ENCODE peak calls at places on chromosomes 3 and 15, in seven cellular contexts. One of them, this sample, is unnamed.
A peak's percentile ranks its signal among the peaks of the same experiment; 100 is the strongest.

GRCh38 chr3:76367281-76367680 is 581.9 kb upstream of the ZNF717 start:
- DNase-seq in SJSA1: no peak
- DNase-seq in stimulated activated CD4-positive, alpha-beta T cell treated with anti-CD3 and anti-CD28 coated beads, TNF-alpha, amount 100 ng/mL, for 1 hour: no peak
- DNase-seq in breast epithelium: no peak
- DNase-seq in HTR-8/SVneo: no peak
- DNase-seq in NCI-H1105 treated with DMSO at 0.1 percent for 48 hours: no peak
- DNase-seq in cardiac fibroblast: peak; percentile 47
- DNase-seq in this sample: peak; percentile 63

GRCh38 chr3:45199837-45200648 is 26.0 kb downstream of the TMEM158 start:
- DNase-seq in stimulated activated CD4-positive, alpha-beta T cell treated with anti-CD3 and anti-CD28 coated beads, TNF-alpha, amount 100 ng/mL, for 1 hour: no peak
- DNase-seq in NCI-H1105 treated with DMSO at 0.1 percent for 48 hours: no peak
- DNase-seq in SJSA1: peak; percentile 84
- DNase-seq in cardiac fibroblast: peak; percentile 95
- DNase-seq in breast epithelium: no peak
- DNase-seq in HTR-8/SVneo: peak; percentile 92
- DNase-seq in this sample: peak; percentile 67

GRCh38 chr3:178275793-178276192 is 260.4 kb upstream of the KCNMB2 start:
- DNase-seq in stimulated activated CD4-positive, alpha-beta T cell treated with anti-CD3 and anti-CD28 coated beads, TNF-alpha, amount 100 ng/mL, for 1 hour: no peak
- DNase-seq in SJSA1: no peak
- DNase-seq in cardiac fibroblast: no peak
- DNase-seq in HTR-8/SVneo: no peak
- DNase-seq in breast epithelium: no peak
- DNase-seq in NCI-H1105 treated with DMSO at 0.1 percent for 48 hours: no peak
- DNase-seq in this sample: no peak

GRCh38 chr3:51799879-51800757 is 21.1 kb upstream of the IQCF6 start:
- DNase-seq in breast epithelium: no peak
- DNase-seq in cardiac fibroblast: peak; percentile 87
- DNase-seq in SJSA1: peak; percentile 29
- DNase-seq in HTR-8/SVneo: peak; percentile 66
- DNase-seq in NCI-H1105 treated with DMSO at 0.1 percent for 48 hours: peak; percentile 45
- DNase-seq in stimulated activated CD4-positive, alpha-beta T cell treated with anti-CD3 and anti-CD28 coated beads, TNF-alpha, amount 100 ng/mL, for 1 hour: no peak
- DNase-seq in this sample: peak; percentile 76

GRCh38 chr3:126924458-126924857 is 58.5 kb upstream of the PLXNA1 start:
- DNase-seq in NCI-H1105 treated with DMSO at 0.1 percent for 48 hours: no peak
- DNase-seq in breast epithelium: no peak
- DNase-seq in stimulated activated CD4-positive, alpha-beta T cell treated with anti-CD3 and anti-CD28 coated beads, TNF-alpha, amount 100 ng/mL, for 1 hour: no peak
- DNase-seq in HTR-8/SVneo: no peak
- DNase-seq in SJSA1: no peak
- DNase-seq in cardiac fibroblast: no peak
- DNase-seq in this sample: no peak

GRCh38 chr15:63357657-63358161 is 23.9 kb downstream of the CA12 start:
- DNase-seq in HTR-8/SVneo: no peak
- DNase-seq in SJSA1: no peak
- DNase-seq in stimulated activated CD4-positive, alpha-beta T cell treated with anti-CD3 and anti-CD28 coated beads, TNF-alpha, amount 100 ng/mL, for 1 hour: no peak
- DNase-seq in breast epithelium: no peak
- DNase-seq in cardiac fibroblast: no peak
- DNase-seq in NCI-H1105 treated with DMSO at 0.1 percent for 48 hours: no peak
- DNase-seq in this sample: no peak

GRCh38 chr3:13548696-13549512 is at the start of gene FBLN2:
- DNase-seq in stimulated activated CD4-positive, alpha-beta T cell treated with anti-CD3 and anti-CD28 coated beads, TNF-alpha, amount 100 ng/mL, for 1 hour: no peak
- DNase-seq in cardiac fibroblast: no peak
- DNase-seq in NCI-H1105 treated with DMSO at 0.1 percent for 48 hours: no peak
- DNase-seq in breast epithelium: no peak
- DNase-seq in HTR-8/SVneo: no peak
- DNase-seq in SJSA1: peak; percentile 14
- DNase-seq in this sample: peak; percentile 15

GRCh38 chr3:23981136-23981535 is 36.0 kb downstream of the NR1D2 start:
- DNase-seq in cardiac fibroblast: no peak
- DNase-seq in SJSA1: no peak
- DNase-seq in HTR-8/SVneo: no peak
- DNase-seq in NCI-H1105 treated with DMSO at 0.1 percent for 48 hours: no peak
- DNase-seq in stimulated activated CD4-positive, alpha-beta T cell treated with anti-CD3 and anti-CD28 coated beads, TNF-alpha, amount 100 ng/mL, for 1 hour: no peak
- DNase-seq in breast epithelium: no peak
- DNase-seq in this sample: no peak

GRCh38 chr3:186411994-186412393 is 50.0 kb upstream of the DGKG start:
- DNase-seq in stimulated activated CD4-positive, alpha-beta T cell treated with anti-CD3 and anti-CD28 coated beads, TNF-alpha, amount 100 ng/mL, for 1 hour: no peak
- DNase-seq in SJSA1: no peak
- DNase-seq in breast epithelium: no peak
- DNase-seq in cardiac fibroblast: peak; percentile 9
- DNase-seq in NCI-H1105 treated with DMSO at 0.1 percent for 48 hours: no peak
- DNase-seq in HTR-8/SVneo: no peak
- DNase-seq in this sample: no peak

GRCh38 chr3:47434849-47435248 is 40.9 kb downstream of the SCAP start:
- DNase-seq in SJSA1: no peak
- DNase-seq in NCI-H1105 treated with DMSO at 0.1 percent for 48 hours: no peak
- DNase-seq in stimulated activated CD4-positive, alpha-beta T cell treated with anti-CD3 and anti-CD28 coated beads, TNF-alpha, amount 100 ng/mL, for 1 hour: no peak
- DNase-seq in HTR-8/SVneo: no peak
- DNase-seq in cardiac fibroblast: no peak
- DNase-seq in breast epithelium: no peak
- DNase-seq in this sample: no peak

GRCh38 chr3:61894988-61895935 is 333.9 kb downstream of the PTPRG start:
- DNase-seq in stimulated activated CD4-positive, alpha-beta T cell treated with anti-CD3 and anti-CD28 coated beads, TNF-alpha, amount 100 ng/mL, for 1 hour: no peak
- DNase-seq in breast epithelium: no peak
- DNase-seq in cardiac fibroblast: peak; percentile 89
- DNase-seq in SJSA1: peak; percentile 19
- DNase-seq in HTR-8/SVneo: peak; percentile 62
- DNase-seq in NCI-H1105 treated with DMSO at 0.1 percent for 48 hours: peak; percentile 9
- DNase-seq in this sample: peak; percentile 87

GRCh38 chr15:96695426-96695825 is 364.9 kb downstream of the NR2F2 start:
- DNase-seq in NCI-H1105 treated with DMSO at 0.1 percent for 48 hours: no peak
- DNase-seq in SJSA1: no peak
- DNase-seq in HTR-8/SVneo: no peak
- DNase-seq in breast epithelium: no peak
- DNase-seq in stimulated activated CD4-positive, alpha-beta T cell treated with anti-CD3 and anti-CD28 coated beads, TNF-alpha, amount 100 ng/mL, for 1 hour: no peak
- DNase-seq in cardiac fibroblast: no peak
- DNase-seq in this sample: no peak

GRCh38 chr3:55690161-55690560 is 203.1 kb upstream of the WNT5A start:
- DNase-seq in breast epithelium: no peak
- DNase-seq in cardiac fibroblast: no peak
- DNase-seq in HTR-8/SVneo: no peak
- DNase-seq in NCI-H1105 treated with DMSO at 0.1 percent for 48 hours: no peak
- DNase-seq in SJSA1: no peak
- DNase-seq in stimulated activated CD4-positive, alpha-beta T cell treated with anti-CD3 and anti-CD28 coated beads, TNF-alpha, amount 100 ng/mL, for 1 hour: no peak
- DNase-seq in this sample: no peak

GRCh38 chr15:49379996-49380395 is 43.0 kb upstream of the FGF7 start:
- DNase-seq in cardiac fibroblast: no peak
- DNase-seq in HTR-8/SVneo: no peak
- DNase-seq in SJSA1: no peak
- DNase-seq in breast epithelium: no peak
- DNase-seq in stimulated activated CD4-positive, alpha-beta T cell treated with anti-CD3 and anti-CD28 coated beads, TNF-alpha, amount 100 ng/mL, for 1 hour: no peak
- DNase-seq in NCI-H1105 treated with DMSO at 0.1 percent for 48 hours: no peak
- DNase-seq in this sample: no peak

GRCh38 chr3:151276038-151277027 is 2.0 kb downstream of the P2RY14 start:
- DNase-seq in cardiac fibroblast: no peak
- DNase-seq in HTR-8/SVneo: no peak
- DNase-seq in NCI-H1105 treated with DMSO at 0.1 percent for 48 hours: no peak
- DNase-seq in SJSA1: no peak
- DNase-seq in stimulated activated CD4-positive, alpha-beta T cell treated with anti-CD3 and anti-CD28 coated beads, TNF-alpha, amount 100 ng/mL, for 1 hour: no peak
- DNase-seq in breast epithelium: no peak
- DNase-seq in this sample: no peak

GRCh38 chr3:54094926-54095325 is 27.4 kb upstream of the CACNA2D3 start:
- DNase-seq in HTR-8/SVneo: no peak
- DNase-seq in SJSA1: no peak
- DNase-seq in stimulated activated CD4-positive, alpha-beta T cell treated with anti-CD3 and anti-CD28 coated beads, TNF-alpha, amount 100 ng/mL, for 1 hour: no peak
- DNase-seq in cardiac fibroblast: peak; percentile 4
- DNase-seq in breast epithelium: no peak
- DNase-seq in NCI-H1105 treated with DMSO at 0.1 percent for 48 hours: no peak
- DNase-seq in this sample: no peak

GRCh38 chr15:95417761-95418160 is 912.7 kb upstream of the NR2F2 start:
- DNase-seq in NCI-H1105 treated with DMSO at 0.1 percent for 48 hours: no peak
- DNase-seq in HTR-8/SVneo: no peak
- DNase-seq in SJSA1: no peak
- DNase-seq in stimulated activated CD4-positive, alpha-beta T cell treated with anti-CD3 and anti-CD28 coated beads, TNF-alpha, amount 100 ng/mL, for 1 hour: no peak
- DNase-seq in cardiac fibroblast: no peak
- DNase-seq in breast epithelium: no peak
- DNase-seq in this sample: no peak

GRCh38 chr3:67790043-67790442 is 135.6 kb upstream of the SUCLG2 start:
- DNase-seq in SJSA1: peak; percentile 32
- DNase-seq in cardiac fibroblast: peak; percentile 73
- DNase-seq in breast epithelium: no peak
- DNase-seq in NCI-H1105 treated with DMSO at 0.1 percent for 48 hours: no peak
- DNase-seq in stimulated activated CD4-positive, alpha-beta T cell treated with anti-CD3 and anti-CD28 coated beads, TNF-alpha, amount 100 ng/mL, for 1 hour: peak; percentile 34
- DNase-seq in HTR-8/SVneo: peak; percentile 52
- DNase-seq in this sample: peak; percentile 85

GRCh38 chr3:15896500-15896899 is 98.7 kb upstream of the ANKRD28 start:
- DNase-seq in stimulated activated CD4-positive, alpha-beta T cell treated with anti-CD3 and anti-CD28 coated beads, TNF-alpha, amount 100 ng/mL, for 1 hour: no peak
- DNase-seq in cardiac fibroblast: no peak
- DNase-seq in NCI-H1105 treated with DMSO at 0.1 percent for 48 hours: no peak
- DNase-seq in breast epithelium: no peak
- DNase-seq in HTR-8/SVneo: no peak
- DNase-seq in SJSA1: no peak
- DNase-seq in this sample: no peak

GRCh38 chr15:98005659-98006058 is 45.2 kb downstream of the ARRDC4 start:
- DNase-seq in SJSA1: no peak
- DNase-seq in cardiac fibroblast: no peak
- DNase-seq in breast epithelium: no peak
- DNase-seq in HTR-8/SVneo: no peak
- DNase-seq in NCI-H1105 treated with DMSO at 0.1 percent for 48 hours: no peak
- DNase-seq in stimulated activated CD4-positive, alpha-beta T cell treated with anti-CD3 and anti-CD28 coated beads, TNF-alpha, amount 100 ng/mL, for 1 hour: no peak
- DNase-seq in this sample: no peak

GRCh38 chr15:27408428-27408827 is 437.4 kb downstream of the GABRG3 start:
- DNase-seq in HTR-8/SVneo: no peak
- DNase-seq in cardiac fibroblast: no peak
- DNase-seq in breast epithelium: no peak
- DNase-seq in stimulated activated CD4-positive, alpha-beta T cell treated with anti-CD3 and anti-CD28 coated beads, TNF-alpha, amount 100 ng/mL, for 1 hour: no peak
- DNase-seq in NCI-H1105 treated with DMSO at 0.1 percent for 48 hours: no peak
- DNase-seq in SJSA1: no peak
- DNase-seq in this sample: no peak

GRCh38 chr15:40407343-40407990 is 1.9 kb downstream of the IVD start:
- DNase-seq in HTR-8/SVneo: no peak
- DNase-seq in NCI-H1105 treated with DMSO at 0.1 percent for 48 hours: no peak
- DNase-seq in breast epithelium: no peak
- DNase-seq in cardiac fibroblast: no peak
- DNase-seq in SJSA1: no peak
- DNase-seq in stimulated activated CD4-positive, alpha-beta T cell treated with anti-CD3 and anti-CD28 coated beads, TNF-alpha, amount 100 ng/mL, for 1 hour: no peak
- DNase-seq in this sample: no peak

GRCh38 chr3:37852097-37852496 is 9.6 kb upstream of the CTDSPL start:
- DNase-seq in breast epithelium: no peak
- DNase-seq in cardiac fibroblast: peak; percentile 81
- DNase-seq in stimulated activated CD4-positive, alpha-beta T cell treated with anti-CD3 and anti-CD28 coated beads, TNF-alpha, amount 100 ng/mL, for 1 hour: no peak
- DNase-seq in HTR-8/SVneo: no peak
- DNase-seq in NCI-H1105 treated with DMSO at 0.1 percent for 48 hours: no peak
- DNase-seq in SJSA1: no peak
- DNase-seq in this sample: no peak

GRCh38 chr3:129732200-129732876 is 125.9 kb upstream of the PLXND1 start:
- DNase-seq in HTR-8/SVneo: no peak
- DNase-seq in cardiac fibroblast: no peak
- DNase-seq in NCI-H1105 treated with DMSO at 0.1 percent for 48 hours: no peak
- DNase-seq in SJSA1: peak; percentile 16
- DNase-seq in breast epithelium: no peak
- DNase-seq in stimulated activated CD4-positive, alpha-beta T cell treated with anti-CD3 and anti-CD28 coated beads, TNF-alpha, amount 100 ng/mL, for 1 hour: no peak
- DNase-seq in this sample: peak; percentile 64

GRCh38 chr3:153084431-153084830 is 77.6 kb upstream of the RAP2B start:
- DNase-seq in SJSA1: no peak
- DNase-seq in NCI-H1105 treated with DMSO at 0.1 percent for 48 hours: no peak
- DNase-seq in breast epithelium: no peak
- DNase-seq in HTR-8/SVneo: no peak
- DNase-seq in stimulated activated CD4-positive, alpha-beta T cell treated with anti-CD3 and anti-CD28 coated beads, TNF-alpha, amount 100 ng/mL, for 1 hour: no peak
- DNase-seq in cardiac fibroblast: no peak
- DNase-seq in this sample: no peak

GRCh38 chr3:111691293-111691909 is 96.3 kb upstream of the ZBED2 start:
- DNase-seq in NCI-H1105 treated with DMSO at 0.1 percent for 48 hours: peak; percentile 32
- DNase-seq in breast epithelium: no peak
- DNase-seq in HTR-8/SVneo: no peak
- DNase-seq in stimulated activated CD4-positive, alpha-beta T cell treated with anti-CD3 and anti-CD28 coated beads, TNF-alpha, amount 100 ng/mL, for 1 hour: no peak
- DNase-seq in cardiac fibroblast: peak; percentile 76
- DNase-seq in SJSA1: no peak
- DNase-seq in this sample: peak; percentile 64

GRCh38 chr15:101540480-101541239 is 51.2 kb upstream of the PCSK6 start:
- DNase-seq in breast epithelium: no peak
- DNase-seq in NCI-H1105 treated with DMSO at 0.1 percent for 48 hours: no peak
- DNase-seq in HTR-8/SVneo: peak; percentile 30
- DNase-seq in stimulated activated CD4-positive, alpha-beta T cell treated with anti-CD3 and anti-CD28 coated beads, TNF-alpha, amount 100 ng/mL, for 1 hour: no peak
- DNase-seq in cardiac fibroblast: peak; percentile 19
- DNase-seq in SJSA1: no peak
- DNase-seq in this sample: no peak

GRCh38 chr15:60809375-60809774 is 330.4 kb upstream of the ICE2 start:
- DNase-seq in cardiac fibroblast: no peak
- DNase-seq in breast epithelium: no peak
- DNase-seq in NCI-H1105 treated with DMSO at 0.1 percent for 48 hours: no peak
- DNase-seq in HTR-8/SVneo: no peak
- DNase-seq in SJSA1: no peak
- DNase-seq in stimulated activated CD4-positive, alpha-beta T cell treated with anti-CD3 and anti-CD28 coated beads, TNF-alpha, amount 100 ng/mL, for 1 hour: no peak
- DNase-seq in this sample: no peak

GRCh38 chr15:101539930-101540329 is 50.4 kb upstream of the PCSK6 start:
- DNase-seq in SJSA1: no peak
- DNase-seq in NCI-H1105 treated with DMSO at 0.1 percent for 48 hours: no peak
- DNase-seq in stimulated activated CD4-positive, alpha-beta T cell treated with anti-CD3 and anti-CD28 coated beads, TNF-alpha, amount 100 ng/mL, for 1 hour: no peak
- DNase-seq in breast epithelium: no peak
- DNase-seq in cardiac fibroblast: no peak
- DNase-seq in HTR-8/SVneo: no peak
- DNase-seq in this sample: no peak

GRCh38 chr3:64361962-64362735 is 136.9 kb upstream of the PRICKLE2 start:
- DNase-seq in SJSA1: peak; percentile 43
- DNase-seq in stimulated activated CD4-positive, alpha-beta T cell treated with anti-CD3 and anti-CD28 coated beads, TNF-alpha, amount 100 ng/mL, for 1 hour: no peak
- DNase-seq in HTR-8/SVneo: no peak
- DNase-seq in cardiac fibroblast: peak; percentile 22
- DNase-seq in NCI-H1105 treated with DMSO at 0.1 percent for 48 hours: no peak
- DNase-seq in breast epithelium: no peak
- DNase-seq in this sample: peak; percentile 37

This sample was measured in SK-MEL-5.